ENCODE peak calls at places on chromosomes 4 and X, in seven cellular contexts. One of them, this sample, is unnamed.

GRCh38 chr4:128663325-128663724 is 146.2 kb upstream of the JADE1 start:
- DNase-seq in HepG2: no peak
- DNase-seq in tibial nerve: no peak
- DNase-seq in GM12878: peak; percentile 37
- DNase-seq in ovary: no peak
- DNase-seq in K562: no peak
- DNase-seq in suprapubic skin: no peak
- DNase-seq in this sample: peak; percentile 50

GRCh38 chr4:26765515-26765914 is 95.1 kb upstream of the STIM2 start:
- DNase-seq in HepG2: no peak
- DNase-seq in tibial nerve: no peak
- DNase-seq in GM12878: no peak
- DNase-seq in ovary: no peak
- DNase-seq in K562: no peak
- DNase-seq in suprapubic skin: no peak
- DNase-seq in this sample: no peak

GRCh38 chrX:153726286-153727107 is 1.8 kb downstream of the ABCD1 start:
- DNase-seq in HepG2: peak; percentile 75
- DNase-seq in tibial nerve: peak; percentile 43
- DNase-seq in GM12878: peak; percentile 48
- DNase-seq in ovary: peak; percentile 67
- DNase-seq in K562: peak; percentile 66
- DNase-seq in suprapubic skin: no peak
- DNase-seq in this sample: peak; percentile 71

GRCh38 chr4:102569200-102569599 is 68.0 kb downstream of the NFKB1 start:
- DNase-seq in HepG2: no peak
- DNase-seq in tibial nerve: no peak
- DNase-seq in GM12878: no peak
- DNase-seq in ovary: no peak
- DNase-seq in K562: no peak
- DNase-seq in suprapubic skin: no peak
- DNase-seq in this sample: no peak

GRCh38 chrX:101708180-101708579 is 48.5 kb upstream of the ARMCX2 start:
- DNase-seq in HepG2: no peak
- DNase-seq in tibial nerve: no peak
- DNase-seq in GM12878: no peak
- DNase-seq in ovary: no peak
- DNase-seq in K562: no peak
- DNase-seq in suprapubic skin: no peak
- DNase-seq in this sample: no peak

GRCh38 chrX:153969904-153970397 is 1.7 kb downstream of the HCFC1 start:
- DNase-seq in HepG2: no peak
- DNase-seq in tibial nerve: no peak
- DNase-seq in GM12878: no peak
- DNase-seq in ovary: peak; percentile 74
- DNase-seq in K562: no peak
- DNase-seq in suprapubic skin: peak; percentile 72
- DNase-seq in this sample: no peak

GRCh38 chrX:133373366-133374079 is 41.8 kb downstream of the GPC4 start:
- DNase-seq in HepG2: no peak
- DNase-seq in tibial nerve: no peak
- DNase-seq in GM12878: no peak
- DNase-seq in ovary: no peak
- DNase-seq in K562: no peak
- DNase-seq in suprapubic skin: no peak
- DNase-seq in this sample: peak; percentile 25

GRCh38 chr4:188423039-188423438 is 283.8 kb downstream of the TRIML1 start:
- DNase-seq in HepG2: no peak
- DNase-seq in tibial nerve: no peak
- DNase-seq in GM12878: no peak
- DNase-seq in ovary: no peak
- DNase-seq in K562: no peak
- DNase-seq in suprapubic skin: no peak
- DNase-seq in this sample: no peak

GRCh38 chr4:138241281-138242075 is 671 bp downstream of the SLC7A11 start:
- DNase-seq in HepG2: no peak
- DNase-seq in tibial nerve: no peak
- DNase-seq in GM12878: no peak
- DNase-seq in ovary: no peak
- DNase-seq in K562: peak; percentile 37
- DNase-seq in suprapubic skin: no peak
- DNase-seq in this sample: no peak

GRCh38 chrX:39848243-39848642 is 249.5 kb downstream of the BCOR start:
- DNase-seq in HepG2: no peak
- DNase-seq in tibial nerve: peak; percentile 9
- DNase-seq in GM12878: no peak
- DNase-seq in ovary: no peak
- DNase-seq in K562: peak; percentile 47
- DNase-seq in suprapubic skin: no peak
- DNase-seq in this sample: no peak

GRCh38 chrX:16239211-16239610 is 71.9 kb downstream of the MAGEB17 start:
- DNase-seq in HepG2: no peak
- DNase-seq in tibial nerve: no peak
- DNase-seq in GM12878: peak; percentile 35
- DNase-seq in ovary: no peak
- DNase-seq in K562: no peak
- DNase-seq in suprapubic skin: no peak
- DNase-seq in this sample: no peak

DNA sequence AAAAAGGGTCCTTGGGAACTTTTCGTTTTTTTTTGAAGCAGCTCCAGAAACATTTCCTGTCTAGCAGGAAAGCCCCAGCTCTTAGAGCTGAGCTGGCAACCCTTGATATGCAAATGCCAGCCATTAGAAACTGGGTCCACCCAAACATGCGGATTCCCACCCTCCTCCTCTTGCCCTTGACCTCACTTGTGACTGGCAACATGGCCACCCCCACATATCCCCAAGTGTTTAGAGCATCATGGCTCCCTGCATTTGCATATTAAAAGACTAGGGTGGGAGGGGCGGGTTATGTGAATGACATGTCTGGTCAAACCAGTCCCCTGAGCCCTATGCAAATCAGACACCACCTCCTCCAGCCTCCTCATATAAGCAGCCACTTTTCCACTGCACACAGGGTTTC is 671.1 kb downstream of the FAT4 start:
- DNase-seq in HepG2: no peak
- DNase-seq in tibial nerve: no peak
- DNase-seq in GM12878: peak; percentile 23
- DNase-seq in ovary: no peak
- DNase-seq in K562: no peak
- DNase-seq in suprapubic skin: no peak
- DNase-seq in this sample: no peak
- TF ChIP-seq EP300 in HepG2: no peak
- TF ChIP-seq EP300 in tibial nerve: no peak
- TF ChIP-seq EP300 in GM12878: no peak
- TF ChIP-seq EP300 in ovary: no peak
- TF ChIP-seq EP300 in K562: no peak
- TF ChIP-seq EP300 in suprapubic skin: no peak
- TF ChIP-seq EP300 in this sample: no peak

GRCh38 chr4:107930821-107931774 is at the start of gene CYP2U1:
- DNase-seq in HepG2: peak; percentile 68
- DNase-seq in tibial nerve: peak; percentile 79
- DNase-seq in GM12878: no peak
- DNase-seq in ovary: peak; percentile 84
- DNase-seq in K562: peak; percentile 47
- DNase-seq in suprapubic skin: peak; percentile 91
- DNase-seq in this sample: peak; percentile 88
- H3K27ac ChIP-seq in HepG2: no peak within 1 kb of the TSS
- H3K27ac ChIP-seq in tibial nerve: peak within 1 kb of the TSS; percentile 83
- H3K27ac ChIP-seq in GM12878: no peak within 1 kb of the TSS
- H3K27ac ChIP-seq in ovary: peak within 1 kb of the TSS; percentile 71
- H3K27ac ChIP-seq in K562: no peak within 1 kb of the TSS
- H3K27ac ChIP-seq in suprapubic skin: peak within 1 kb of the TSS; percentile 68
- H3K27ac ChIP-seq in this sample: peak within 1 kb of the TSS; percentile 87

GRCh38 chr4:1736820-1737219 is 15.5 kb downstream of the TACC3 start:
- DNase-seq in HepG2: no peak
- DNase-seq in tibial nerve: no peak
- DNase-seq in GM12878: no peak
- DNase-seq in ovary: no peak
- DNase-seq in K562: no peak
- DNase-seq in suprapubic skin: no peak
- DNase-seq in this sample: no peak
- H3K36me3 ChIP-seq in HepG2: peaks cover 86% of the 10 kb centered on the region
- H3K36me3 ChIP-seq in tibial nerve: peaks cover 9% of the 10 kb centered on the region
- H3K36me3 ChIP-seq in GM12878: peaks cover 47% of the 10 kb centered on the region
- H3K36me3 ChIP-seq in ovary: no peaks in the 10 kb centered on the region
- H3K36me3 ChIP-seq in K562: peaks cover 98% of the 10 kb centered on the region
- H3K36me3 ChIP-seq in suprapubic skin: peaks cover 55% of the 10 kb centered on the region
- H3K36me3 ChIP-seq in this sample: no peaks in the 10 kb centered on the region

GRCh38 chrX:127457161-127457560 is 595.0 kb downstream of the ACTRT1 start:
- DNase-seq in HepG2: no peak
- DNase-seq in tibial nerve: no peak
- DNase-seq in GM12878: no peak
- DNase-seq in ovary: no peak
- DNase-seq in K562: no peak
- DNase-seq in suprapubic skin: no peak
- DNase-seq in this sample: no peak

DNA sequence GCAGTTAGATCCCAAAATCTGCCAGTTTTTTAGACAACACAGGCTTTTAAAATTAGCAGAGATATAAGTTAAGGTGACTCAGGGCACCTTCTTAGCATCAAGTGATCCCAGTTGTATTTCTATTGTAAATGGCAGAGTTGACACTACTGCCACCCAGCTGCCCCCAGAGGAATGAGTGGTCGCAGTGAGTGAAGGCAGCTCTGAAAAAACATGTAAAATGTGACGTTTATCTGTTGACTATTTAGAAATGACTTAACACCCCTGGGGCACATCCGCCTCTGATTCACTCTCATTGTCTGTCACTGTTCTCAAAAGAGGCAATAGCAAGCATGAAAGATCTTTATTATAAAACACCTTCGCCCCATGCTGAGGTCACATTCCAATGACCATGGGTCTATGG is 592.4 kb downstream of the ACTRT1 start:
- DNase-seq in HepG2: no peak
- DNase-seq in tibial nerve: no peak
- DNase-seq in GM12878: no peak
- DNase-seq in ovary: no peak
- DNase-seq in K562: no peak
- DNase-seq in suprapubic skin: no peak
- DNase-seq in this sample: no peak
- TF ChIP-seq EP300 in HepG2: no peak
- TF ChIP-seq EP300 in tibial nerve: no peak
- TF ChIP-seq EP300 in GM12878: no peak
- TF ChIP-seq EP300 in ovary: no peak
- TF ChIP-seq EP300 in K562: no peak
- TF ChIP-seq EP300 in suprapubic skin: no peak
- TF ChIP-seq EP300 in this sample: no peak

GRCh38 chr4:141569141-141569540 is 67.2 kb upstream of the IL15 start:
- DNase-seq in HepG2: no peak
- DNase-seq in tibial nerve: no peak
- DNase-seq in GM12878: no peak
- DNase-seq in ovary: no peak
- DNase-seq in K562: no peak
- DNase-seq in suprapubic skin: no peak
- DNase-seq in this sample: no peak

GRCh38 chr4:141567326-141567915 is 69.0 kb upstream of the IL15 start:
- DNase-seq in HepG2: no peak
- DNase-seq in tibial nerve: no peak
- DNase-seq in GM12878: no peak
- DNase-seq in ovary: no peak
- DNase-seq in K562: no peak
- DNase-seq in suprapubic skin: no peak
- DNase-seq in this sample: no peak

GRCh38 chr4:141560056-141560455 is 76.3 kb upstream of the IL15 start:
- DNase-seq in HepG2: no peak
- DNase-seq in tibial nerve: no peak
- DNase-seq in GM12878: no peak
- DNase-seq in ovary: no peak
- DNase-seq in K562: no peak
- DNase-seq in suprapubic skin: no peak
- DNase-seq in this sample: no peak

GRCh38 chr4:141565379-141566089 is 70.8 kb upstream of the IL15 start:
- DNase-seq in HepG2: peak; percentile 1
- DNase-seq in tibial nerve: no peak
- DNase-seq in GM12878: no peak
- DNase-seq in ovary: no peak
- DNase-seq in K562: no peak
- DNase-seq in suprapubic skin: no peak
- DNase-seq in this sample: no peak

DNA sequence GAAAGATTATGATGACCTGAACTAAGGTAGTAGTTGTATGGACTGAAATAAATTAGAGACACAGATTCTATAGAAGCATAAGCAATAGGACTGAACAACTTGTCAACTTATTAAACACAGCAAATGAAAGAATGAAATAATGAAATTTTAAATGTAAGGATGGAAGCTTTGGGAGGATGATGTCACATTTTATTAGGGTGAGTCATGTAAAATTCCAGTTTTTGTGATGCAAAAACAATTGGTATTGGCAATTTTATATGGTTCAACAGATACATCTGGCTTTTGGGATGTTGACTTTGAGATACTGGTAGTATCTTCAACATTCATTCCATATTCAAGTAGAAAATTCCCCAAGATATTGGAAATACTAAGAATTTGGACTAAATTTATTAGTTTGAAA is 72.7 kb upstream of the IL15 start:
- DNase-seq in HepG2: no peak
- DNase-seq in tibial nerve: no peak
- DNase-seq in GM12878: no peak
- DNase-seq in ovary: no peak
- DNase-seq in K562: no peak
- DNase-seq in suprapubic skin: no peak
- DNase-seq in this sample: no peak
- H3K27ac ChIP-seq in HepG2: no peak overlapping the region
- H3K27ac ChIP-seq in tibial nerve: no peak overlapping the region
- H3K27ac ChIP-seq in GM12878: no peak overlapping the region
- H3K27ac ChIP-seq in ovary: no peak overlapping the region
- H3K27ac ChIP-seq in K562: no peak overlapping the region
- H3K27ac ChIP-seq in suprapubic skin: no peak overlapping the region
- H3K27ac ChIP-seq in this sample: no peak overlapping the region

GRCh38 chr4:10104991-10105276 is 11.7 kb downstream of the WDR1 start:
- DNase-seq in HepG2: no peak
- DNase-seq in tibial nerve: no peak
- DNase-seq in GM12878: no peak
- DNase-seq in ovary: no peak
- DNase-seq in K562: no peak
- DNase-seq in suprapubic skin: no peak
- DNase-seq in this sample: no peak
- H3K36me3 ChIP-seq in HepG2: peaks cover 84% of the 10 kb centered on the region
- H3K36me3 ChIP-seq in tibial nerve: no peaks in the 10 kb centered on the region
- H3K36me3 ChIP-seq in GM12878: peaks cover 40% of the 10 kb centered on the region
- H3K36me3 ChIP-seq in ovary: no peaks in the 10 kb centered on the region
- H3K36me3 ChIP-seq in K562: peaks cover 95% of the 10 kb centered on the region
- H3K36me3 ChIP-seq in suprapubic skin: peaks cover 26% of the 10 kb centered on the region
- H3K36me3 ChIP-seq in this sample: no peaks in the 10 kb centered on the region

DNA sequence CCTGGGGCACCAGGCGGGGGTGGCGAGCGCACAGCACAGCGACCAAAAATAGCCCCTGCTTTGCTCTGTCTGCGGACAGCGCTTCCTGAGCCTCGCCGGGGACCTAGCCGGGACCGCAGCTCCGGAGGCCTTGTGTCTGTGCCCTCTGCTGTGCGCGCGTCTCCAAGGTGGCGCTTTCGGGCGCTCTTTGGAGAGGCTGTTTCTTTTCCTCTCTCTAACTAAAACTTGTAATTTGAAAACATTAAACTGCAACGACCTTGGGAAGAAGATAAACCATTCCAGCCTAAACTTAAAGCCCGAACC is 3.4 kb downstream of the ARX start:
- DNase-seq in HepG2: no peak
- DNase-seq in tibial nerve: no peak
- DNase-seq in GM12878: no peak
- DNase-seq in ovary: no peak
- DNase-seq in K562: no peak
- DNase-seq in suprapubic skin: no peak
- DNase-seq in this sample: no peak
- TF ChIP-seq EP300 in HepG2: no peak
- TF ChIP-seq EP300 in tibial nerve: no peak
- TF ChIP-seq EP300 in GM12878: no peak
- TF ChIP-seq EP300 in ovary: no peak
- TF ChIP-seq EP300 in K562: no peak
- TF ChIP-seq EP300 in suprapubic skin: no peak
- TF ChIP-seq EP300 in this sample: no peak

This sample was measured in transverse colon.